ENCODE peak calls at places on chromosomes 6 and 20, in four cellular contexts. U is HL-60, M is K562, I is GM12878. K is an unnamed sample.

GRCh38 chr6:40373267-40373666 is 213.9 kb downstream of the LRFN2 start:
- DNase-seq in U (no peak), M (no peak), I (no peak), K (no peak)

GRCh38 chr6:35955071-35955470 is 34.2 kb upstream of the SRPK1 start:
- DNase-seq in U (no peak), M (no peak), I (no peak), K (no peak)

GRCh38 chr6:16237242-16237641 is 1.1 kb upstream of the GMPR start:
- DNase-seq in U (no peak), M (no peak), I (no peak), K (no peak)

GRCh38 chr20:56624786-56625681 is 4.1 kb upstream of the TFAP2C start:
- DNase-seq in U (no peak), M (no peak), I (no peak), K (no peak)

GRCh38 chr6:81023007-81023582 is 729.4 kb downstream of the TENT5A start:
- DNase-seq in U (no peak), M (no peak), I (no peak), K (no peak)

GRCh38 chr6:78910611-78911134 is 43.3 kb downstream of the IRAK1BP1 start:
- DNase-seq in U (peak), M (no peak), I (no peak), K (peak)

GRCh38 chr6:158232445-158233213 is 64.5 kb downstream of the GTF2H5 start:
- DNase-seq in U (peak), M (peak), I (no peak), K (peak)

GRCh38 chr20:19932170-19932667 is 84.9 kb upstream of the NAA20 start:
- DNase-seq in U (no peak), M (no peak), I (no peak), K (no peak)

GRCh38 chr6:107767637-107768036 is 56.5 kb downstream of the SCML4 start:
- DNase-seq in U (no peak), M (no peak), I (no peak), K (no peak)

GRCh38 chr6:27752038-27752885 is 159.9 kb downstream of the OR2B2 start:
- DNase-seq in U (peak), M (peak), I (peak), K (no peak)

GRCh38 chr20:62052842-62053464 is 12.7 kb downstream of the TAF4 start:
- DNase-seq in U (no peak), M (no peak), I (no peak), K (no peak)

GRCh38 chr6:170124836-170125235 is 166.0 kb downstream of the DLL1 start:
- DNase-seq in U (no peak), M (no peak), I (no peak), K (no peak)

GRCh38 chr6:147418523-147418922 is 90.0 kb upstream of the SAMD5 start:
- DNase-seq in U (no peak), M (no peak), I (no peak), K (no peak)

GRCh38 chr6:140636698-140637402 is 1262.4 kb upstream of the CITED2 start:
- DNase-seq in U (no peak), M (no peak), I (peak), K (no peak)

GRCh38 chr6:49327575-49327974 is 135.5 kb downstream of the MMUT start:
- DNase-seq in U (no peak), M (no peak), I (no peak), K (no peak)

GRCh38 chr6:36655073-36655847 is 23.3 kb upstream of the CDKN1A start:
- DNase-seq in U (no peak), M (no peak), I (no peak), K (no peak)

GRCh38 chr20:20548527-20549266 is 163.7 kb downstream of the RALGAPA2 start:
- DNase-seq in U (no peak), M (no peak), I (no peak), K (no peak)

GRCh38 chr20:32610897-32611218 is 25.7 kb upstream of the NOL4L start:
- DNase-seq in U (no peak), M (no peak), I (no peak), K (no peak)

GRCh38 chr6:166707045-166707444 is 80.0 kb upstream of the RPS6KA2 start:
- DNase-seq in U (peak), M (no peak), I (no peak), K (no peak)

GRCh38 chr20:63136296-63136695 is 79.6 kb downstream of the YTHDF1 start:
- DNase-seq in U (no peak), M (no peak), I (no peak), K (no peak)

GRCh38 chr6:125253881-125254280 is 47.9 kb downstream of the HDDC2 start:
- DNase-seq in U (no peak), M (no peak), I (no peak), K (no peak)

GRCh38 chr6:125254321-125254720 is 47.4 kb downstream of the HDDC2 start:
- DNase-seq in U (no peak), M (no peak), I (no peak), K (no peak)

GRCh38 chr6:125255201-125255600 is 46.6 kb downstream of the HDDC2 start:
- DNase-seq in U (no peak), M (no peak), I (no peak), K (no peak)

GRCh38 chr6:125251516-125252229 is 50.1 kb downstream of the HDDC2 start:
- DNase-seq in U (no peak), M (no peak), I (no peak), K (no peak)

DNA sequence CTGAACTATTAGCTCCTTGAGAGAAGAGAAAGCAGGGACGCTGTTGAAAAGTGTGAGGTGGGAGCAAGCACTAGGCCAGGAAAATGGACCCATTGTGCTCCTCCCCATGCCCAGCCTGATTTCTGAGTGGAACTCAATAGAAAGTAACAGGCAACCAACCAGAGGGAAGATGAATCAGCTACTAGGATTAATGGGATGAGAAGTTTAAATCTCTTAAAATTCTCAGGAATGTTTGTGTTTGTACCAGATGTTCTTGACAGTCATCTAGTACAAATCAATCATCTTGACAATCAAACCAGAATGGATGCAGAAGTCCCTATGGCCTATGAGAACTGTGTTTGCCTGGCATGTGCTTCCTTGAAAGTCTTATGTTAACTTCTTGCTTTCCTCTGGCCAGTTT is 48.9 kb downstream of the HDDC2 start:
- DNase-seq in U (no peak), M (no peak), I (no peak), K (no peak)
- TF ChIP-seq SPI1 in U (no peak), M (no peak), I (no peak), K (no peak)

GRCh38 chr20:34541264-34541901 is 17.1 kb upstream of the MAP1LC3A start:
- DNase-seq in U (no peak), M (no peak), I (no peak), K (no peak)
- TF ChIP-seq SPI1 in U (no peak), M (no peak), I (no peak), K (no peak)

GRCh38 chr6:97423190-97423589 is 140.2 kb upstream of the MMS22L start:
- DNase-seq in U (no peak), M (no peak), I (no peak), K (no peak)
- TF ChIP-seq SPI1 in U (no peak), M (no peak), I (no peak), K (no peak)

DNA sequence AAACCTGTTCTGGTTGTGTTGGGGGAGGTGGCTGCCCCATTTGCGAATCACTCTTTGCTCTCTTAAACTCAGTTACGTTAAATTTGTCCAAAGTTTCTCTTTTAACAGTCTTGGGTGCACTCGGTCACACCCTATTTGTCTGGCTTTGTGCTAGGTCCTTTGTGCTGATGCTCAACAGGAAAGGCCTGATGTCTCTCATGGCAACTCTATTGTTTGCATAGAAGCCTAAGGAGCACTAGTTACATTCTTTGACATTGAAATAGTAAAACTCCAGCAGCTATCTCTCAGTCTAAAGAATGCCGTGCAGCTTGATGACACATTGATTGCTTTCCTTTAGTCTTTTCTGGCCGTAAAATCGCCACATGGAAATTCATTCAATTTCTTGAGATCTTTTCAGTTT is 105.2 kb downstream of the TRMT11 start:
- DNase-seq in U (no peak), M (no peak), I (no peak), K (no peak)
- TF ChIP-seq SPI1 in U (no peak), M (no peak), I (no peak), K (no peak)

GRCh38 chr6:26553739-26554668 is 15.8 kb downstream of the HMGN4 start:
- DNase-seq in U (peak), M (peak), I (no peak), K (no peak)

GRCh38 chr6:26554669-26555504 is 16.7 kb downstream of the HMGN4 start:
- DNase-seq in U (peak), M (no peak), I (no peak), K (no peak)

GRCh38 chr6:26556263-26557070 is 18.3 kb downstream of the HMGN4 start:
- DNase-seq in U (peak), M (peak), I (no peak), K (no peak)

GRCh38 chr6:26553264-26553738 is 15.1 kb downstream of the HMGN4 start:
- DNase-seq in U (peak), M (peak), I (no peak), K (no peak)

DNA sequence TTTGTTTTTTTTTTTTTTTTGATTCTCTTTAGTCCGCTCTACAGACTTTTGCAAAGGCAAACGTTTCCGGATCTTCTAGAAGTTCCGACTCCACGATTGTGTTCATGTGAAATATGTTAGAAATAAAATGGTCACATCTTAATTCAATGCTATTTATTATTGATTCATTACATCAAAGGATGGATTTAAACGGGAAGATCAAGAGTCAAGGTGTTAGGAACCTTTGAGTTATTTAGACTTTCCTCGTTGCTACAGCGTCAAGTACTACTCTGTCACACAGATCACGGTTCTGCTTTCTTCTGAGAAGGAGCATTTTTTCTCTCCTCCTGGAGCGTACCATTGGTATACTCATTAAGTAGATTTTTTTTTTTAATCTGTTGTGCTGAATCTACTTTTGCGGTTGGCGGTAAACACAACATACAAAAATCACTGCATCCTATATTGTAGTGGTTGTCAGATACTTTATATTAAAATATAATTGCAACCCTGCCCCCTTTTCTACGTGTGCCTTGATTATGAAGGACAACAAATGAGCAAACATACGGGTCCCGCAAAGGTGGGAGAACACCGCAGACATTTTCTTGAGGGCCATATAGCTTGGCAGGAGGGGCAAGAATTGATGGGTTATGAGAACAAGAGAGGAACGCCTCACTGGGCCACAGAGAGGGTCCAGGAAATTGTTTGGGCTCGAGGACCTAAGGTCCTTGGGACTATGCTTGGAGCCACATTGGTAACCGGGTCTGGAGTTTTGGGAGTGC is 17.5 kb downstream of the HMGN4 start:
- DNase-seq in U (no peak), M (no peak), I (no peak), K (no peak)
- TF ChIP-seq SPI1 in U (no peak), M (no peak), I (no peak), K (no peak)